ENCODE peak calls at places on chromosomes 3 and 15, in eight cellular contexts. K is heart left ventricle, D is uterus, L is type B pancreatic cell, I is HFFc6, S is Panc1, W is tibial nerve, P is WTC11. J is an unnamed sample.

GRCh38 chr15:84944861-84945260 is 36.8 kb upstream of the PDE8A start:
- DNase-seq in I (no peak), K (no peak), D (no peak), P (no peak), S (no peak), W (no peak), L (no peak), J (no peak)

GRCh38 chr3:55042591-55042990 is 114.7 kb upstream of the LRTM1 start:
- DNase-seq in W (no peak), L (no peak), S (no peak), K (no peak), P (no peak), D (no peak), I (no peak), J (no peak)

GRCh38 chr15:42270551-42270950 is 2.5 kb upstream of the GANC start:
- DNase-seq in K (no peak), L (no peak), P (no peak), D (no peak), I (no peak), W (no peak), S (no peak), J (no peak)

GRCh38 chr3:35965908-35966307 is 326.6 kb downstream of the ARPP21 start:
- DNase-seq in K (no peak), D (no peak), L (no peak), W (no peak), S (no peak), P (no peak), I (peak), J (no peak)

GRCh38 chr3:24525557-24525956 is 30.9 kb upstream of the THRB start:
- DNase-seq in W (no peak), D (no peak), S (no peak), P (no peak), K (no peak), L (no peak), I (no peak), J (no peak)

GRCh38 chr3:124088801-124089200 is 96.9 kb upstream of the ROPN1 start:
- DNase-seq in W (no peak), S (no peak), P (no peak), I (no peak), L (no peak), D (no peak), K (no peak), J (no peak)

GRCh38 chr15:72835289-72835890 is 51.8 kb upstream of the ADPGK start:
- DNase-seq in I (no peak), S (no peak), L (no peak), P (peak), W (no peak), D (no peak), K (no peak), J (no peak)

GRCh38 chr3:190554197-190554596 is 40.3 kb downstream of the IL1RAP start:
- DNase-seq in S (no peak), L (no peak), D (no peak), P (peak), W (no peak), I (no peak), K (no peak), J (no peak)

GRCh38 chr3:112231727-112232126 is 62.3 kb downstream of the SLC9C1 start:
- DNase-seq in D (no peak), P (no peak), S (no peak), K (no peak), I (no peak), L (no peak), W (no peak), J (no peak)

GRCh38 chr3:24604215-24604614 is 109.6 kb upstream of the THRB start:
- DNase-seq in D (no peak), K (no peak), S (no peak), L (no peak), P (no peak), I (no peak), W (no peak), J (no peak)

GRCh38 chr3:141600331-141600730 is 113.5 kb downstream of the RASA2 start:
- DNase-seq in L (no peak), D (no peak), P (no peak), K (no peak), I (no peak), S (no peak), W (no peak), J (no peak)

GRCh38 chr15:65069179-65069578 is 1.4 kb upstream of the RASL12 start:
- DNase-seq in L (no peak), K (peak), W (no peak), S (no peak), P (no peak), D (peak), I (peak), J (no peak)

GRCh38 chr3:150106752-150107428 is 136.2 kb upstream of the PFN2 start:
- DNase-seq in L (peak), S (no peak), K (no peak), P (no peak), D (no peak), I (peak), W (no peak), J (no peak)

GRCh38 chr3:98329392-98330124 is 24.1 kb upstream of the OR5K4 start:
- DNase-seq in K (peak), D (no peak), P (peak), W (no peak), S (peak), I (peak), L (no peak), J (no peak)

GRCh38 chr3:129599607-129600006 is 6.9 kb downstream of the PLXND1 start:
- DNase-seq in I (peak), D (no peak), W (no peak), S (no peak), P (peak), L (no peak), K (peak), J (no peak)

GRCh38 chr3:82802501-82802900 is 1041.1 kb upstream of the GBE1 start:
- DNase-seq in D (no peak), W (no peak), P (no peak), L (no peak), S (no peak), K (no peak), I (no peak), J (no peak)

GRCh38 chr15:88649753-88650551 is 11.1 kb downstream of the ISG20 start:
- DNase-seq in W (no peak), S (no peak), K (no peak), P (no peak), I (no peak), L (peak), D (no peak), J (no peak)

GRCh38 chr15:41630616-41631218 is 29.5 kb upstream of the MGA start:
- DNase-seq in W (no peak), D (no peak), K (no peak), P (no peak), L (no peak), I (no peak), S (no peak), J (no peak)

GRCh38 chr3:172288625-172289024 is 159.6 kb downstream of the GHSR start:
- DNase-seq in D (no peak), I (no peak), K (no peak), S (no peak), P (no peak), L (no peak), W (no peak), J (no peak)

GRCh38 chr3:94004301-94004910 is 24.0 kb downstream of the STX19 start:
- DNase-seq in D (no peak), I (peak), K (no peak), S (peak), W (no peak), P (no peak), L (no peak), J (no peak)

GRCh38 chr3:3699816-3700633 is 99.2 kb upstream of the LRRN1 start:
- DNase-seq in I (no peak), L (no peak), D (no peak), S (no peak), P (no peak), W (no peak), K (no peak), J (no peak)

GRCh38 chr3:179324270-179324754 is 1.5 kb downstream of the ZNF639 start:
- DNase-seq in P (no peak), L (no peak), W (no peak), K (no peak), I (peak), D (no peak), S (no peak), J (no peak)

GRCh38 chr3:187325632-187326031 is 34.1 kb upstream of the MASP1 start:
- DNase-seq in S (no peak), L (no peak), K (no peak), W (no peak), D (no peak), P (no peak), I (no peak), J (no peak)

GRCh38 chr3:123379041-123379830 is 69.7 kb downstream of the ADCY5 start:
- DNase-seq in I (no peak), D (no peak), W (no peak), L (no peak), K (peak), P (no peak), S (no peak), J (no peak)

GRCh38 chr15:60526127-60526616 is 47.2 kb upstream of the ICE2 start:
- DNase-seq in P (no peak), D (peak), K (no peak), S (no peak), W (no peak), L (no peak), I (peak), J (no peak)

GRCh38 chr15:73934281-73934680 is 8.0 kb downstream of the LOXL1 start:
- DNase-seq in L (no peak), K (no peak), D (no peak), S (no peak), W (no peak), I (no peak), P (no peak), J (no peak)

GRCh38 chr3:98994128-98994762 is 92.8 kb upstream of the DCBLD2 start:
- DNase-seq in D (no peak), W (no peak), L (no peak), I (peak), K (no peak), S (no peak), P (no peak), J (no peak)

GRCh38 chr3:85068911-85069310 is 110.1 kb downstream of the CADM2 start:
- DNase-seq in I (no peak), S (no peak), W (no peak), K (no peak), P (no peak), D (no peak), L (no peak), J (no peak)

GRCh38 chr3:146125946-146126345 is 35.0 kb downstream of the PLOD2 start:
- DNase-seq in D (no peak), W (no peak), I (peak), L (no peak), S (peak), P (no peak), K (no peak), J (no peak)

GRCh38 chr3:184241447-184242296 is 7.1 kb downstream of the ALG3 start:
- DNase-seq in P (peak), S (no peak), L (no peak), K (no peak), I (peak), D (no peak), W (no peak), J (no peak)

GRCh38 chr3:39101022-39101689 is 6.3 kb downstream of the GORASP1 start:
- DNase-seq in K (no peak), L (no peak), P (peak), W (no peak), S (no peak), D (no peak), I (peak), J (no peak)

GRCh38 chr15:78304487-78305413 is 5.3 kb upstream of the SKIC8 start:
- DNase-seq in D (no peak), L (no peak), W (no peak), P (no peak), I (no peak), K (no peak), S (no peak), J (no peak)

GRCh38 chr3:193563999-193564398 is 9.3 kb upstream of the ATP13A4 start:
- DNase-seq in P (peak), S (no peak), I (no peak), L (no peak), W (no peak), K (no peak), D (no peak), J (no peak)
- TF ChIP-seq CTCF in P (no peak), S (peak), I (peak), L (no peak), W (no peak), K (no peak), D (no peak), J (no peak)

DNA sequence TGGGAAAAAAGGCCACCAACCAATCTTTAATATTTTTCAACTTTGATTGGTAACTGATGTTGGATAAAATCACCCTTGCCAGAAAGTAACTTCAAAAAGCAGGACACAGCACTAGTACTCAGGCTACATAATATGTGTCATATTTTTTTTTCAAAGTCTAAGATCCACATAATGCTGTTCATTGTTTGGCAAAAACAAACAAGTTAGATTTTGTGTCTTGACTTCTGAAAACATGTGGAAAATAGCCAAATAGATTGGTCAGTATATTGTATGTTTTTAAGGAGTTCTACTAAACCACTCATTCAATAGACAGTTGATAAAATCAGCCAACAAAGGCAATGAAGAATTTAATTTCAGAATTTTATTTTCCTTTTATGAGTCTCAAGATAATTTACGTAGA is 111.7 kb upstream of the CCDC54 start:
- DNase-seq in S (no peak), D (no peak), L (no peak), P (no peak), W (no peak), K (no peak), I (no peak), J (no peak)
- TF ChIP-seq CTCF in S (no peak), D (no peak), L (no peak), P (no peak), W (no peak), K (no peak), I (no peak), J (no peak)

GRCh38 chr3:152109038-152109437 is 159.7 kb upstream of the MBNL1 start:
- DNase-seq in D (no peak), P (no peak), L (no peak), K (no peak), S (no peak), I (no peak), W (no peak), J (no peak)
- TF ChIP-seq CTCF in D (no peak), P (no peak), L (no peak), K (no peak), S (no peak), I (no peak), W (no peak), J (no peak)

GRCh38 chr15:35912196-35912595 is 366.2 kb upstream of the DPH6 start:
- DNase-seq in I (no peak), S (no peak), W (no peak), P (no peak), L (no peak), K (no peak), D (no peak), J (no peak)
- TF ChIP-seq CTCF in I (peak), S (no peak), W (no peak), P (no peak), L (no peak), K (no peak), D (no peak), J (no peak)

J was measured in omental fat pad.